ENCODE peak calls at places on chromosomes 13 and 19, in nine cellular contexts. I, V, F, B, H, K, J, G and Q are unnamed samples.

GRCh38 chr19:3684817-3685410 is 15.4 kb downstream of the PIP5K1C start:
- DNase-seq in J (no peak), K (no peak), V (no peak), G (no peak), H (no peak), F (no peak), I (no peak), B (no peak), Q (no peak)

GRCh38 chr19:35346193-35347052 is 1.3 kb upstream of the FFAR1 start:
- DNase-seq in H (peak), V (peak), F (no peak), B (peak), G (no peak), K (no peak), J (no peak), I (peak), Q (no peak)

GRCh38 chr13:111079375-111079774 is 35.7 kb upstream of the ARHGEF7 start:
- DNase-seq in V (no peak), H (no peak), B (no peak), I (no peak), G (no peak), F (no peak), J (no peak), K (no peak), Q (no peak)

GRCh38 chr13:38866649-38867048 is 124.0 kb downstream of the STOML3 start:
- DNase-seq in J (no peak), K (no peak), V (no peak), H (no peak), G (no peak), B (no peak), F (no peak), I (no peak), Q (peak)

GRCh38 chr13:108915095-108915633 is 285.8 kb downstream of the MYO16 start:
- DNase-seq in I (no peak), J (peak), G (no peak), K (no peak), H (no peak), F (no peak), B (no peak), V (no peak), Q (peak)

GRCh38 chr19:9934132-9934950 is 2.0 kb downstream of the OLFM2 start:
- DNase-seq in F (no peak), G (peak), J (peak), I (peak), V (peak), B (peak), K (peak), H (peak), Q (peak)

GRCh38 chr13:74443623-74444022 is 309.4 kb upstream of the KLF12 start:
- DNase-seq in G (no peak), I (no peak), H (no peak), J (peak), K (peak), B (no peak), F (no peak), V (no peak), Q (peak)

GRCh38 chr13:51614350-51614786 is 30.1 kb downstream of the WDFY2 start:
- DNase-seq in B (peak), V (peak), F (no peak), J (no peak), I (peak), K (no peak), H (peak), G (no peak), Q (no peak)

GRCh38 chr19:19372656-19373416 is 32.6 kb upstream of the GATAD2A start:
- DNase-seq in V (no peak), G (peak), J (peak), B (peak), F (no peak), I (peak), H (no peak), K (no peak), Q (no peak)

GRCh38 chr13:110537116-110537515 is 24.4 kb downstream of the RAB20 start:
- DNase-seq in J (no peak), B (no peak), H (no peak), I (no peak), F (no peak), G (no peak), V (no peak), K (no peak), Q (no peak)

GRCh38 chr19:40219721-40220276 is 1.6 kb upstream of the TTC9B start:
- DNase-seq in F (no peak), I (no peak), V (no peak), B (no peak), J (peak), K (peak), H (no peak), G (peak), Q (peak)

GRCh38 chr13:43470610-43471009 is 316.2 kb downstream of the ENOX1 start:
- DNase-seq in K (no peak), J (no peak), F (no peak), B (no peak), I (no peak), V (no peak), G (no peak), H (no peak), Q (no peak)